ENCODE peak calls at places on chromosomes 16 and 17, in ten cellular contexts. S is T-helper 17 cell; K is AG20443; N is mucosa of gallbladder; A is aorta; M is GM18507; R is omental fat pad; W is lung microvascular endothelial cell; I is K562; P is stimulated activated CD8-positive, alpha-beta memory T cell treated with anti-CD3 and anti-CD28 coated beads, Interleukin-2, amount 100 ng/mL, for 1 hour. B is an unnamed sample.

GRCh38 chr16:67429799-67430503 is 970 bp upstream of the HSD11B2 start:
- DNase-seq in S (no peak), K (no peak), N (no peak), A (no peak), M (no peak), R (no peak), W (no peak), I (no peak), P (no peak), B (no peak)

GRCh38 chr17:80146121-80147034 is 550 bp downstream of the EIF4A3 start:
- DNase-seq in S (no peak), K (peak), N (no peak), A (no peak), M (no peak), R (no peak), W (peak), I (peak), P (no peak), B (no peak)

GRCh38 chr16:80023865-80024264 is 423.3 kb upstream of the MAF start:
- DNase-seq in S (no peak), K (no peak), N (peak), A (no peak), M (no peak), R (no peak), W (peak), I (no peak), P (no peak), B (no peak)

GRCh38 chr16:87502308-87502969 is 9.6 kb upstream of the ZCCHC14 start:
- DNase-seq in S (no peak), K (no peak), N (no peak), A (no peak), M (no peak), R (no peak), W (no peak), I (no peak), P (no peak), B (no peak)

GRCh38 chr16:24508614-24509013 is 30.8 kb upstream of the RBBP6 start:
- DNase-seq in S (no peak), K (peak), N (no peak), A (peak), M (no peak), R (no peak), W (peak), I (no peak), P (no peak), B (no peak)

GRCh38 chr16:7376227-7376626 is 43.6 kb downstream of the RBFOX1 start:
- DNase-seq in S (no peak), K (no peak), N (no peak), A (no peak), M (no peak), R (no peak), W (no peak), I (peak), P (no peak), B (no peak)

GRCh38 chr17:47628014-47628413 is 21.7 kb upstream of the KPNB1 start:
- DNase-seq in S (no peak), K (no peak), N (no peak), A (no peak), M (no peak), R (no peak), W (no peak), I (no peak), P (no peak), B (no peak)

GRCh38 chr16:23863511-23864422 is 28.0 kb downstream of the PRKCB start:
- DNase-seq in S (no peak), K (no peak), N (no peak), A (no peak), M (no peak), R (no peak), W (no peak), I (no peak), P (no peak), B (no peak)

GRCh38 chr16:84806256-84806889 is 13.4 kb upstream of the CRISPLD2 start:
- DNase-seq in S (no peak), K (peak), N (no peak), A (peak), M (peak), R (no peak), W (peak), I (peak), P (no peak), B (no peak)

GRCh38 chr16:16945207-16945606 is 525.6 kb downstream of the XYLT1 start:
- DNase-seq in S (no peak), K (no peak), N (no peak), A (no peak), M (no peak), R (no peak), W (no peak), I (no peak), P (no peak), B (no peak)

GRCh38 chr16:67415872-67416793 is at the start of gene ZDHHC1:
- DNase-seq in S (no peak), K (peak), N (peak), A (peak), M (peak), R (no peak), W (peak), I (peak), P (no peak), B (no peak)

GRCh38 chr16:73768786-73769203 is 527.8 kb upstream of the PSMD7 start:
- DNase-seq in S (no peak), K (no peak), N (no peak), A (peak), M (no peak), R (no peak), W (no peak), I (no peak), P (no peak), B (no peak)

GRCh38 chr16:89139907-89140361 is 31.6 kb upstream of the CDH15 start:
- DNase-seq in S (no peak), K (no peak), N (no peak), A (peak), M (no peak), R (no peak), W (no peak), I (no peak), P (no peak), B (no peak)

GRCh38 chr17:32102697-32103096 is 39.6 kb upstream of the RHOT1 start:
- DNase-seq in S (no peak), K (peak), N (no peak), A (no peak), M (no peak), R (no peak), W (no peak), I (no peak), P (no peak), B (no peak)

GRCh38 chr17:44898768-44899073 is 524 bp downstream of the EFTUD2 start:
- DNase-seq in S (no peak), K (no peak), N (no peak), A (no peak), M (no peak), R (no peak), W (peak), I (no peak), P (no peak), B (no peak)

GRCh38 chr16:48197294-48197693 is 41.5 kb upstream of the ABCC12 start:
- DNase-seq in S (no peak), K (no peak), N (no peak), A (no peak), M (no peak), R (no peak), W (no peak), I (no peak), P (no peak), B (no peak)

GRCh38 chr16:10833271-10833670 is 14.7 kb upstream of the TVP23A start:
- DNase-seq in S (no peak), K (no peak), N (no peak), A (no peak), M (no peak), R (no peak), W (no peak), I (no peak), P (no peak), B (no peak)

GRCh38 chr16:7765079-7765550 is 432.5 kb downstream of the RBFOX1 start:
- DNase-seq in S (no peak), K (no peak), N (no peak), A (no peak), M (no peak), R (no peak), W (no peak), I (no peak), P (no peak), B (no peak)

GRCh38 chr16:2043296-2043979 is 4.2 kb downstream of the NTHL1 start:
- DNase-seq in S (no peak), K (no peak), N (no peak), A (no peak), M (no peak), R (no peak), W (no peak), I (no peak), P (no peak), B (no peak)

GRCh38 chr17:2694381-2695242 is 17.0 kb downstream of the CLUH start:
- DNase-seq in S (no peak), K (peak), N (no peak), A (no peak), M (no peak), R (peak), W (no peak), I (no peak), P (no peak), B (no peak)

GRCh38 chr17:67145406-67145805 is 99.6 kb downstream of the HELZ start:
- DNase-seq in S (no peak), K (no peak), N (no peak), A (no peak), M (no peak), R (no peak), W (no peak), I (no peak), P (no peak), B (no peak)

GRCh38 chr17:63279498-63280230 is 166.4 kb downstream of the CYB561 start:
- DNase-seq in S (no peak), K (no peak), N (no peak), A (no peak), M (no peak), R (no peak), W (no peak), I (no peak), P (no peak), B (no peak)

GRCh38 chr17:40548982-40549680 is 16.1 kb downstream of the CCR7 start:
- DNase-seq in S (no peak), K (peak), N (peak), A (no peak), M (no peak), R (no peak), W (peak), I (no peak), P (no peak), B (no peak)

GRCh38 chr17:65100316-65101140 is 36.6 kb upstream of the RGS9 start:
- DNase-seq in S (peak), K (peak), N (peak), A (peak), M (peak), R (peak), W (peak), I (peak), P (peak), B (peak)

GRCh38 chr17:36525113-36525512 is 9.6 kb downstream of the MYO19 start:
- DNase-seq in S (no peak), K (no peak), N (no peak), A (no peak), M (no peak), R (no peak), W (no peak), I (no peak), P (no peak), B (no peak)

GRCh38 chr17:41972571-41973411 is 6.2 kb downstream of the CNP start:
- DNase-seq in S (no peak), K (no peak), N (peak), A (no peak), M (peak), R (no peak), W (peak), I (no peak), P (no peak), B (no peak)

GRCh38 chr17:49971848-49972485 is 3.0 kb downstream of the DLX4 start:
- DNase-seq in S (no peak), K (peak), N (no peak), A (no peak), M (no peak), R (no peak), W (no peak), I (peak), P (no peak), B (no peak)

GRCh38 chr16:52611817-52612673 is 65.1 kb upstream of the TOX3 start:
- DNase-seq in S (no peak), K (no peak), N (peak), A (no peak), M (no peak), R (no peak), W (no peak), I (no peak), P (no peak), B (no peak)

GRCh38 chr16:4847774-4848587 is 700 bp downstream of the UBN1 start:
- DNase-seq in S (peak), K (peak), N (peak), A (peak), M (no peak), R (peak), W (peak), I (no peak), P (peak), B (peak)

GRCh38 chr16:86773339-86773715 is 195.0 kb downstream of the FOXL1 start:
- DNase-seq in S (no peak), K (no peak), N (no peak), A (no peak), M (no peak), R (no peak), W (no peak), I (no peak), P (no peak), B (no peak)

GRCh38 chr17:20993863-20994778 is 48.7 kb downstream of the USP22 start:
- DNase-seq in S (no peak), K (no peak), N (peak), A (no peak), M (no peak), R (no peak), W (no peak), I (no peak), P (no peak), B (no peak)

GRCh38 chr17:20010099-20010863 is 1.1 kb downstream of the SPECC1 start:
- DNase-seq in S (no peak), K (peak), N (peak), A (peak), M (no peak), R (no peak), W (peak), I (peak), P (no peak), B (peak)

GRCh38 chr16:28081391-28081790 is 17.9 kb upstream of the GSG1L start:
- DNase-seq in S (no peak), K (no peak), N (no peak), A (no peak), M (no peak), R (no peak), W (no peak), I (no peak), P (no peak), B (no peak)

GRCh38 chr17:37671028-37671812 is 28.0 kb upstream of the DDX52 start:
- DNase-seq in S (no peak), K (no peak), N (no peak), A (no peak), M (no peak), R (no peak), W (no peak), I (no peak), P (no peak), B (no peak)

GRCh38 chr17:43308999-43309398 is 75.2 kb upstream of the RNU2-1 start:
- DNase-seq in S (no peak), K (no peak), N (no peak), A (no peak), M (no peak), R (no peak), W (no peak), I (no peak), P (no peak), B (no peak)

GRCh38 chr17:76327689-76328088 is 19.6 kb upstream of the QRICH2 start:
- DNase-seq in S (no peak), K (no peak), N (no peak), A (no peak), M (no peak), R (no peak), W (no peak), I (no peak), P (no peak), B (no peak)

GRCh38 chr17:38578229-38578628 is 27.5 kb downstream of the SRCIN1 start:
- DNase-seq in S (no peak), K (peak), N (no peak), A (no peak), M (no peak), R (no peak), W (no peak), I (no peak), P (no peak), B (no peak)

GRCh38 chr17:78759203-78759968 is 22.7 kb downstream of the CYTH1 start:
- DNase-seq in S (peak), K (no peak), N (peak), A (peak), M (no peak), R (no peak), W (peak), I (no peak), P (peak), B (peak)